ENCODE peak calls at places on chromosome 20, in six cellular contexts. Q is osteoblast, W is lung, I is GM20000, D is AG09309, R is HFF-Myc. C is an unnamed sample.

GRCh38 chr20:57594092-57594911 is 25.9 kb downstream of the ZBP1 start:
- DNase-seq in Q (peak), W (peak), I (peak), D (no peak), R (no peak), C (peak)

GRCh38 chr20:13638162-13638495 is 603 bp downstream of the TASP1 start:
- DNase-seq in Q (no peak), W (no peak), I (no peak), D (no peak), R (no peak), C (no peak)

GRCh38 chr20:16256981-16257380 is 316.3 kb downstream of the KIF16B start:
- DNase-seq in Q (no peak), W (no peak), I (no peak), D (no peak), R (no peak), C (no peak)

GRCh38 chr20:8735014-8735413 is 333.9 kb upstream of the PLCB4 start:
- DNase-seq in Q (peak), W (no peak), I (no peak), D (no peak), R (no peak), C (no peak)

GRCh38 chr20:58711266-58712051 is 18.9 kb downstream of the NPEPL1 start:
- DNase-seq in Q (peak), W (no peak), I (no peak), D (no peak), R (no peak), C (no peak)

GRCh38 chr20:52191436-52192295 is at the start of gene ZFP64:
- DNase-seq in Q (peak), W (peak), I (peak), D (peak), R (no peak), C (peak)

GRCh38 chr20:61057313-61058171 is 194.5 kb upstream of the CDH4 start:
- DNase-seq in Q (no peak), W (no peak), I (no peak), D (no peak), R (no peak), C (no peak)

GRCh38 chr20:46713957-46714834 is 4.7 kb downstream of the SLC2A10 start:
- DNase-seq in Q (no peak), W (no peak), I (no peak), D (no peak), R (no peak), C (no peak)

GRCh38 chr20:47792021-47792618 is 6.8 kb upstream of the SULF2 start:
- DNase-seq in Q (peak), W (peak), I (no peak), D (peak), R (peak), C (no peak)

GRCh38 chr20:46229478-46229877 is 78.8 kb downstream of the CDH22 start:
- DNase-seq in Q (no peak), W (no peak), I (no peak), D (no peak), R (no peak), C (no peak)

GRCh38 chr20:46027245-46027853 is 1.7 kb upstream of the SLC12A5 start:
- DNase-seq in Q (peak), W (no peak), I (peak), D (peak), R (peak), C (peak)

GRCh38 chr20:50208085-50208491 is 17.5 kb downstream of the CEBPB start:
- DNase-seq in Q (peak), W (no peak), I (no peak), D (no peak), R (no peak), C (no peak)

GRCh38 chr20:59611286-59611685 is 6.9 kb downstream of the PHACTR3 start:
- DNase-seq in Q (no peak), W (no peak), I (no peak), D (no peak), R (no peak), C (no peak)

GRCh38 chr20:18669241-18670019 is 81.6 kb downstream of the DTD1 start:
- DNase-seq in Q (no peak), W (no peak), I (no peak), D (no peak), R (no peak), C (no peak)

GRCh38 chr20:37943501-37944455 is 40.9 kb downstream of the VSTM2L start:
- DNase-seq in Q (peak), W (no peak), I (no peak), D (no peak), R (no peak), C (peak)

GRCh38 chr20:57395111-57395959 is 4.1 kb downstream of the RBM38 start:
- DNase-seq in Q (peak), W (no peak), I (no peak), D (peak), R (no peak), C (no peak)

GRCh38 chr20:50560867-50561266 is 50.7 kb downstream of the PTPN1 start:
- DNase-seq in Q (no peak), W (no peak), I (no peak), D (no peak), R (no peak), C (no peak)

GRCh38 chr20:23152308-23152892 is 66.3 kb upstream of the CD93 start:
- DNase-seq in Q (peak), W (no peak), I (no peak), D (peak), R (no peak), C (no peak)

GRCh38 chr20:57619053-57619831 is 984 bp downstream of the ZBP1 start:
- DNase-seq in Q (no peak), W (peak), I (peak), D (no peak), R (no peak), C (peak)

GRCh38 chr20:51609251-51609650 is 66.7 kb upstream of the NFATC2 start:
- DNase-seq in Q (peak), W (no peak), I (no peak), D (no peak), R (no peak), C (no peak)

GRCh38 chr20:47360489-47361267 is 4.2 kb upstream of the ZMYND8 start:
- DNase-seq in Q (peak), W (peak), I (peak), D (peak), R (peak), C (peak)

GRCh38 chr20:34452281-34452982 is 63.8 kb upstream of the DYNLRB1 start:
- DNase-seq in Q (peak), W (no peak), I (no peak), D (peak), R (peak), C (no peak)

GRCh38 chr20:33349493-33349892 is 51.8 kb downstream of the CDK5RAP1 start:
- DNase-seq in Q (no peak), W (no peak), I (no peak), D (no peak), R (no peak), C (no peak)

GRCh38 chr20:17541596-17541995 is 10.4 kb upstream of the BFSP1 start:
- DNase-seq in Q (no peak), W (no peak), I (no peak), D (no peak), R (no peak), C (no peak)

GRCh38 chr20:42747765-42748411 is 441.8 kb downstream of the PTPRT start:
- DNase-seq in Q (no peak), W (no peak), I (no peak), D (no peak), R (no peak), C (no peak)

DNA sequence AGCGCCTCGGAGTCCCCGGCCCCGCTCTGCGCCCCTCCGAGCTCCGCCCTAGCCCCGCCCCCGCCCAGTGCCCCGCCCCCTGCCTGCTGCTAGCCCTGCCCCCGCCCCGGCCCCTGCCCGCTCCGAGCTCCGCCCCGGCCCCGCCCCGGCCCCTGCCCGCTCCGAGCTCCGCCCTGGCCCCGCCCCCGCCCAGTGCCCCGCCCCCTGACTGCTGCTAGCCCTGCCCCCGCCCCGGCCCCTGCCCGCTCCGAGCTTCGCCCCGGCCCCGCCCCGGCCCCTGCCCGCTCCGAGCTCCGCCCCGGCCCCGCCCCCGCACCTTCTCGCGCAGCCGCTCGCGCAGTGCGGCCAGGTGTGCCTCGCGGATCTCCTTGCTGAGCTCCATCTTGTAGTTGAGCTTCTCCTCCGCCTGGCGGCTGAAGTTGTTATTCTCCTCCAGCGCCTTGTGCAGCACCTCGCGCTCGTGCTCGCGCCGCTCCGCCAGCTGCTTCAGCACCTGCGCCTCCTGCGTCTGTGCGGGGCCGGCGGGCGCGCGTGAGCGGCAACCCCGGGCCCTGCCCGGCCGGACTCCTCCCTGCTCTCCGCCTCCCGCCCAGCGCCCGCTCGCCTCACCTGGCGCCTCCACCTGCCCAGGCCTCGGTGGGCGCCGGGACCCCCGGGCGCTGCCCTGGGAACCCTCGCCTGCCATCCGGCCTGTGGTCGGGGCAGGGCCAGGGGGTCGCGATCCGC is 11.3 kb downstream of the STMN3 start:
- DNase-seq in Q (peak), W (peak), I (peak), D (no peak), R (no peak), C (peak)
- TF ChIP-seq CTCF in Q (peak), W (no peak), I (peak), D (peak), R (peak), C (peak)

GRCh38 chr20:43751167-43752050 is 24.6 kb upstream of the GTSF1L start:
- DNase-seq in Q (peak), W (no peak), I (peak), D (peak), R (peak), C (peak)
- TF ChIP-seq CTCF in Q (peak), W (no peak), I (no peak), D (no peak), R (no peak), C (no peak)

GRCh38 chr20:63961664-63962425 is 5.6 kb upstream of the UCKL1 start:
- DNase-seq in Q (peak), W (no peak), I (no peak), D (no peak), R (no peak), C (no peak)
- TF ChIP-seq CTCF in Q (no peak), W (no peak), I (no peak), D (no peak), R (no peak), C (no peak)

DNA sequence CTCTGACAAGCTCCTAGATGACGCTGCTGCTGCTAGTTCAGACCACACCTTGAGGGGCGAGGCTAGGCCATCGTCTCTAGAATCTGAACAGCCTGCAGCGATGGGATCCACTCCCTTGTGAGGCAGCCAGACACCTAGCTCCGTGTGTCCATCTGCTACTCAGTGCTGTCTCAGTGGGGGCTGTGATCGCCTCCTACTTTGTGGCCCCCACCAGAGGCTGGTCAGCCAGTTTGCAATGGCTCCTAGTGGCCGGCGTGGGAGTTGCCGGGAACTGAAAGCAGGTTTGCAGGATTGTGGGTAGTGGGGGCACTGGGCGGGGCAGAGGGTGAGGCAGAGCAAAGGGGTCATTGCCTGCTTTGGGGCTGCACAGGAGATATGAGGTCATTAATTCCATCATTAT is 2.8 kb downstream of the CCN5 start:
- DNase-seq in Q (peak), W (no peak), I (no peak), D (no peak), R (no peak), C (no peak)
- TF ChIP-seq CTCF in Q (peak), W (no peak), I (no peak), D (peak), R (peak), C (no peak)

C was measured in GM13976.